ENCODE peak calls at places on chromosomes 3 and 15, in seven cellular contexts. U is activated CD4-positive, CD25-positive, alpha-beta regulatory T cell; B is ELR; D is stimulated activated CD4-positive, alpha-beta T cell treated with anti-CD3 and anti-CD28 coated beads, Interleukin-1b, Interleukin-23, amount 100 ng/mL, for 24 hours; J is HCT116; S is mucosa of gallbladder; T is left cardiac atrium. C is an unnamed sample.
A peak's percentile ranks its signal among the peaks of the same experiment; 100 is the strongest.

GRCh38 chr3:181725033-181725775 is 13.5 kb downstream of the SOX2 start:
- DNase-seq in S (no peak), B (no peak), T (no peak), J (no peak), U (no peak), D (no peak), C (no peak)

GRCh38 chr3:158802399-158803023 is 657 bp downstream of the MFSD1 start:
- DNase-seq in S (peak; percentile 16), D (no peak), J (no peak), U (no peak), T (no peak), B (peak; percentile 54), C (no peak)

GRCh38 chr15:63466378-63467192 is 37.8 kb upstream of the USP3 start:
- DNase-seq in T (no peak), U (peak; percentile 16), B (peak; percentile 71), J (peak; percentile 74), S (peak; percentile 63), D (peak; percentile 23), C (peak; percentile 91)

GRCh38 chr3:55006277-55006676 is 78.4 kb upstream of the LRTM1 start:
- DNase-seq in D (no peak), T (no peak), J (no peak), S (no peak), U (no peak), B (no peak), C (no peak)

GRCh38 chr3:146747928-146748327 is 142.8 kb upstream of the PLSCR5 start:
- DNase-seq in U (no peak), B (peak; percentile 60), D (no peak), T (no peak), S (no peak), J (peak; percentile 4), C (no peak)

GRCh38 chr15:81108427-81108826 is 25.6 kb upstream of the CFAP161 start:
- DNase-seq in S (no peak), T (no peak), U (no peak), B (peak; percentile 26), D (no peak), J (no peak), C (peak; percentile 11)

GRCh38 chr15:44798815-44799214 is 62.5 kb downstream of the TRIM69 start:
- DNase-seq in S (no peak), T (no peak), U (no peak), B (peak; percentile 23), J (peak; percentile 7), D (no peak), C (peak; percentile 19)

GRCh38 chr3:52171577-52172261 is 17.5 kb upstream of the POC1A start:
- DNase-seq in D (no peak), B (peak; percentile 78), S (no peak), U (no peak), T (no peak), J (peak; percentile 27), C (peak; percentile 18)

GRCh38 chr3:107208100-107208499 is 169.1 kb upstream of the CCDC54 start:
- DNase-seq in J (peak; percentile 28), U (no peak), D (no peak), S (peak; percentile 25), B (peak; percentile 89), T (no peak), C (peak; percentile 35)

GRCh38 chr15:63338170-63338569 is 43.5 kb downstream of the CA12 start:
- DNase-seq in U (no peak), J (no peak), T (no peak), S (no peak), B (peak; percentile 66), D (no peak), C (no peak)

GRCh38 chr15:69313437-69314000 is 14.8 kb downstream of the PAQR5 start:
- DNase-seq in J (no peak), U (no peak), T (no peak), D (no peak), B (no peak), S (no peak), C (no peak)

C was measured in A549.